ENCODE peak calls at places on chromosomes 5 and 9, in five cellular contexts. One of them, this sample, is unnamed.

GRCh38 chr5:143550985-143551630 is 147.6 kb upstream of the NR3C1 start:
- DNase-seq in A549: no peak
- DNase-seq in upper lobe of left lung: no peak
- DNase-seq in thyroid gland: no peak
- DNase-seq in IMR-90: peak; percentile 40
- DNase-seq in this sample: no peak

GRCh38 chr9:104780796-104781395 is 17.0 kb downstream of the NIPSNAP3B start:
- DNase-seq in A549: peak; percentile 44
- DNase-seq in upper lobe of left lung: no peak
- DNase-seq in thyroid gland: no peak
- DNase-seq in IMR-90: peak; percentile 32
- DNase-seq in this sample: no peak

GRCh38 chr5:105929865-105930264 is 1740.9 kb downstream of the EFNA5 start:
- DNase-seq in A549: no peak
- DNase-seq in upper lobe of left lung: no peak
- DNase-seq in thyroid gland: no peak
- DNase-seq in IMR-90: no peak
- DNase-seq in this sample: no peak

GRCh38 chr5:1100652-1101574 is 10.9 kb downstream of the SLC12A7 start:
- DNase-seq in A549: no peak
- DNase-seq in upper lobe of left lung: peak; percentile 81
- DNase-seq in thyroid gland: no peak
- DNase-seq in IMR-90: no peak
- DNase-seq in this sample: no peak

GRCh38 chr9:129478461-129478860 is 142.4 kb downstream of the C9orf50 start:
- DNase-seq in A549: no peak
- DNase-seq in upper lobe of left lung: no peak
- DNase-seq in thyroid gland: no peak
- DNase-seq in IMR-90: no peak
- DNase-seq in this sample: no peak

GRCh38 chr5:862367-863243 is 11.8 kb upstream of the ZDHHC11 start:
- DNase-seq in A549: no peak
- DNase-seq in upper lobe of left lung: peak; percentile 73
- DNase-seq in thyroid gland: no peak
- DNase-seq in IMR-90: peak; percentile 35
- DNase-seq in this sample: no peak

GRCh38 chr5:82164957-82165698 is 113.0 kb downstream of the RPS23 start:
- DNase-seq in A549: peak; percentile 86
- DNase-seq in upper lobe of left lung: no peak
- DNase-seq in thyroid gland: no peak
- DNase-seq in IMR-90: peak; percentile 84
- DNase-seq in this sample: no peak

GRCh38 chr5:135174315-135175096 is 140.5 kb upstream of the PITX1 start:
- DNase-seq in A549: peak; percentile 36
- DNase-seq in upper lobe of left lung: no peak
- DNase-seq in thyroid gland: no peak
- DNase-seq in IMR-90: peak; percentile 24
- DNase-seq in this sample: no peak

GRCh38 chr9:133519693-133520092 is 5.1 kb downstream of the MYMK start:
- DNase-seq in A549: no peak
- DNase-seq in upper lobe of left lung: no peak
- DNase-seq in thyroid gland: no peak
- DNase-seq in IMR-90: peak; percentile 12
- DNase-seq in this sample: no peak

GRCh38 chr5:116452774-116453368 is 121.8 kb downstream of the SEMA6A start:
- DNase-seq in A549: no peak
- DNase-seq in upper lobe of left lung: no peak
- DNase-seq in thyroid gland: no peak
- DNase-seq in IMR-90: no peak
- DNase-seq in this sample: no peak

GRCh38 chr5:181191526-181192336 is 13.3 kb downstream of the TRIM7 start:
- DNase-seq in A549: peak; percentile 96
- DNase-seq in upper lobe of left lung: peak; percentile 100
- DNase-seq in thyroid gland: peak; percentile 94
- DNase-seq in IMR-90: peak; percentile 94
- DNase-seq in this sample: peak; percentile 97

GRCh38 chr9:124132671-124133147 is 121.1 kb downstream of the LHX2 start:
- DNase-seq in A549: no peak
- DNase-seq in upper lobe of left lung: no peak
- DNase-seq in thyroid gland: no peak
- DNase-seq in IMR-90: peak; percentile 16
- DNase-seq in this sample: no peak

GRCh38 chr5:72465601-72466563 is 41.3 kb downstream of the ZNF366 start:
- DNase-seq in A549: no peak
- DNase-seq in upper lobe of left lung: no peak
- DNase-seq in thyroid gland: no peak
- DNase-seq in IMR-90: peak; percentile 75
- DNase-seq in this sample: no peak

GRCh38 chr5:89849819-89850515 is 559.6 kb downstream of the CETN3 start:
- DNase-seq in A549: no peak
- DNase-seq in upper lobe of left lung: no peak
- DNase-seq in thyroid gland: no peak
- DNase-seq in IMR-90: no peak
- DNase-seq in this sample: no peak

GRCh38 chr5:157107508-157107907 is 1.3 kb downstream of the HAVCR2 start:
- DNase-seq in A549: no peak
- DNase-seq in upper lobe of left lung: no peak
- DNase-seq in thyroid gland: no peak
- DNase-seq in IMR-90: no peak
- DNase-seq in this sample: no peak

GRCh38 chr5:156259618-156260017 is 67.3 kb upstream of the SGCD start:
- DNase-seq in A549: peak; percentile 17
- DNase-seq in upper lobe of left lung: no peak
- DNase-seq in thyroid gland: no peak
- DNase-seq in IMR-90: no peak
- DNase-seq in this sample: no peak

GRCh38 chr5:134964359-134965270 is 3.1 kb upstream of the CATSPER3 start:
- DNase-seq in A549: no peak
- DNase-seq in upper lobe of left lung: no peak
- DNase-seq in thyroid gland: no peak
- DNase-seq in IMR-90: no peak
- DNase-seq in this sample: no peak

GRCh38 chr5:62606878-62607277 is 28.3 kb downstream of the LRRC70 start:
- DNase-seq in A549: no peak
- DNase-seq in upper lobe of left lung: no peak
- DNase-seq in thyroid gland: no peak
- DNase-seq in IMR-90: peak; percentile 57
- DNase-seq in this sample: no peak

GRCh38 chr5:59357421-59357977 is 536.0 kb downstream of the PDE4D start:
- DNase-seq in A549: peak; percentile 96
- DNase-seq in upper lobe of left lung: no peak
- DNase-seq in thyroid gland: peak; percentile 8
- DNase-seq in IMR-90: peak; percentile 8
- DNase-seq in this sample: no peak

GRCh38 chr9:137280478-137281344 is 3.2 kb downstream of the TOR4A start:
- DNase-seq in A549: no peak
- DNase-seq in upper lobe of left lung: peak; percentile 85
- DNase-seq in thyroid gland: no peak
- DNase-seq in IMR-90: no peak
- DNase-seq in this sample: no peak

GRCh38 chr9:85909390-85909789 is 31.6 kb upstream of the NAA35 start:
- DNase-seq in A549: no peak
- DNase-seq in upper lobe of left lung: no peak
- DNase-seq in thyroid gland: no peak
- DNase-seq in IMR-90: no peak
- DNase-seq in this sample: no peak

GRCh38 chr9:92964981-92965758 is 17.8 kb downstream of the FGD3 start:
- DNase-seq in A549: no peak
- DNase-seq in upper lobe of left lung: peak; percentile 52
- DNase-seq in thyroid gland: no peak
- DNase-seq in IMR-90: no peak
- DNase-seq in this sample: peak; percentile 53

GRCh38 chr9:92964607-92964975 is 17.3 kb downstream of the FGD3 start:
- DNase-seq in A549: no peak
- DNase-seq in upper lobe of left lung: peak; percentile 76
- DNase-seq in thyroid gland: no peak
- DNase-seq in IMR-90: no peak
- DNase-seq in this sample: no peak

GRCh38 chr9:92962846-92963245 is 15.5 kb downstream of the FGD3 start:
- DNase-seq in A549: no peak
- DNase-seq in upper lobe of left lung: no peak
- DNase-seq in thyroid gland: no peak
- DNase-seq in IMR-90: no peak
- DNase-seq in this sample: no peak

GRCh38 chr9:92962303-92962649 is 15.0 kb downstream of the FGD3 start:
- DNase-seq in A549: no peak
- DNase-seq in upper lobe of left lung: no peak
- DNase-seq in thyroid gland: no peak
- DNase-seq in IMR-90: no peak
- DNase-seq in this sample: no peak

GRCh38 chr9:92963831-92964606 is 16.7 kb downstream of the FGD3 start:
- DNase-seq in A549: no peak
- DNase-seq in upper lobe of left lung: no peak
- DNase-seq in thyroid gland: no peak
- DNase-seq in IMR-90: no peak
- DNase-seq in this sample: peak; percentile 59
- TF ChIP-seq POLR2A in A549: no peak
- TF ChIP-seq POLR2A in upper lobe of left lung: peak; percentile 64
- TF ChIP-seq POLR2A in thyroid gland: no peak
- TF ChIP-seq POLR2A in IMR-90: no peak
- TF ChIP-seq POLR2A in this sample: peak; percentile 54

GRCh38 chr9:121975801-121976277 is 117.3 kb downstream of the TTLL11 start:
- DNase-seq in A549: peak; percentile 63
- DNase-seq in upper lobe of left lung: no peak
- DNase-seq in thyroid gland: no peak
- DNase-seq in IMR-90: peak; percentile 57
- DNase-seq in this sample: peak; percentile 49
- TF ChIP-seq POLR2A in A549: no peak
- TF ChIP-seq POLR2A in upper lobe of left lung: no peak
- TF ChIP-seq POLR2A in thyroid gland: no peak
- TF ChIP-seq POLR2A in IMR-90: no peak
- TF ChIP-seq POLR2A in this sample: no peak

DNA sequence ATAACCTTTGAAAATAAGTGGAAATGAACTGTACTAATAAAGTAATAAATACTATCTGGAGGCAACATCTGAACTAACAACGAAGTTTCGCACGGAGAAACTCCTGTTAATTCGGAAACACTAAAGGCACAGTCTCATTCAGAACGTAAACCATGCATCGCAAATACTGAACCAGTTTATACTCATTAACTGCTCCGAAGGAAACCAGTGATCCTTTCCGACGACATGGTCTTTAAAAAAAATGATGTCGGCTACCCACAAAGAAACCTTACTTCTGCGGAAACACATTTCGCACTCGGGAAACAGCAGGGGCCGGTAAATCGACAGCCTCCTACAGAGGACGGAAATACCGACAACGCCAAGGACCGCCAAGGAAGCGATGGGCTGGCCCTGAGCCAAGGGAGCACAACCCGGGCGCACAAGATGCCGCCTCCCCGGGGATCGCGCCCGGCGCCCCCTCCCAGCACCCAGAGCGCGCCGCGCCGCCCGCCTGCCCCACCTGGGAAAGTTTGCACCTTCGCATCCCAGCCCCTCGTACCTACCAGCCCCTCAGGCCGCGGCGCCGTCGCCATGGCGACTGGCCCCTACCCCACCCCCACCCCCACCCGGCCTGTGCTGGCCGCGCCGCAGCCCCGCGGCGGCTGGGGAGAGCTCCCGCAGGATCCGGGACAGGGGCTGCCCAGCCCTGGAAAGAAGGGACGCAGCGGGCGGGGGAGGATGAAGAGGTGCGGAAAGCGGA is 732 bp downstream of the PRKAA1 start:
- DNase-seq in A549: peak; percentile 80
- DNase-seq in upper lobe of left lung: peak; percentile 93
- DNase-seq in thyroid gland: peak; percentile 69
- DNase-seq in IMR-90: peak; percentile 58
- DNase-seq in this sample: peak; percentile 81
- TF ChIP-seq POLR2A in A549: no peak
- TF ChIP-seq POLR2A in upper lobe of left lung: no peak
- TF ChIP-seq POLR2A in thyroid gland: no peak
- TF ChIP-seq POLR2A in IMR-90: no peak
- TF ChIP-seq POLR2A in this sample: no peak

GRCh38 chr5:173790836-173791546 is 97.2 kb upstream of the CPEB4 start:
- DNase-seq in A549: no peak
- DNase-seq in upper lobe of left lung: no peak
- DNase-seq in thyroid gland: no peak
- DNase-seq in IMR-90: no peak
- DNase-seq in this sample: no peak
- TF ChIP-seq POLR2A in A549: no peak
- TF ChIP-seq POLR2A in upper lobe of left lung: no peak
- TF ChIP-seq POLR2A in thyroid gland: no peak
- TF ChIP-seq POLR2A in IMR-90: no peak
- TF ChIP-seq POLR2A in this sample: no peak

DNA sequence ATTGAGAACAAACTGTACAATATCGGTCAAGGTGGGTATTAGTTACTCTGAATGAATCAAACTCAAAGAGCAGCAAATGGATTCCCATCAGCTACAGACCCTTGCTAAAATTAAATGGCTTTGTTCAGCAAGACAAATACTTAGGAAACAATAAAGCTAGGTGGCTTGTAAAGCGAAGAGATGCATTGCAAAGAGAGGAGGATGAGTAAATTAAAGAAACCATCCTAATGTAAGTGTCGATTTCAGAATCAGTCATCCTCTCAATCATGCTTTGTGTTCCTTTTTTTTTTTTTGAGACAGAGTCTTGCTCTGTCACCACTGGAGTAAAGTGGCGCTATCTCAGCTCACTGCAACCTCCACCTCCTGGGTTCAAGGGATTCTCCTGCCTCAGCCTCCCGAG is 359.2 kb upstream of the ZNF462 start:
- DNase-seq in A549: no peak
- DNase-seq in upper lobe of left lung: no peak
- DNase-seq in thyroid gland: no peak
- DNase-seq in IMR-90: no peak
- DNase-seq in this sample: no peak
- TF ChIP-seq POLR2A in A549: no peak
- TF ChIP-seq POLR2A in upper lobe of left lung: no peak
- TF ChIP-seq POLR2A in thyroid gland: no peak
- TF ChIP-seq POLR2A in IMR-90: no peak
- TF ChIP-seq POLR2A in this sample: no peak

DNA sequence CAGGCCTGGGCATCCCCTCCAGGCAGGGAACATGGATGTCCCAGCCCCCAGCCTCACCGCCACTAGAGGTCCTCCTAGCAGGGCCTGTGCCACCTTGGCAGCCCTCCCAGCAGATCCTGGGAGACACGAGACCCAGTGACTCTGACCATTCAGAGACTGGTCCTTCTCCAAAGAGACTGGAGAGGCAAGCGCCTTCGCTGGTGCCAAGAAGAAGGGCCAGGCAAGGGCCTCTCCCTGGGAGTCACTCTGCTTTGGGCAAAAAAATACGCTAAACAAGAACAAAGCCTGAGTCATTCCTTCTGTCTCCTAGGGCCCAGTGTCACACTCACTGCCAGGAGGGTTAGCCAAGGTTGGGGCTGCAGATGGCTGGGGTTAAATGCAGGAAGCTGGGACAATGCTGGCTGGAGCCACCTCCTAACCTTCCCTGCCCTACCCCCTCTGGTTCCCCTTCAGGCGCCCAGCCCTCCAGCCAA is 35.3 kb upstream of the SMIM23 start:
- DNase-seq in A549: peak; percentile 29
- DNase-seq in upper lobe of left lung: peak; percentile 35
- DNase-seq in thyroid gland: peak; percentile 79
- DNase-seq in IMR-90: peak; percentile 7
- DNase-seq in this sample: peak; percentile 12
- TF ChIP-seq POLR2A in A549: no peak
- TF ChIP-seq POLR2A in upper lobe of left lung: no peak
- TF ChIP-seq POLR2A in thyroid gland: no peak
- TF ChIP-seq POLR2A in IMR-90: no peak
- TF ChIP-seq POLR2A in this sample: no peak

This sample was measured in transverse colon.